ENCODE peak calls at places on chromosomes 5 and 9, in nine cellular contexts. F is HepG2, G is A549, K is H1, W is endothelial cell of umbilical vein, R is K562, Q is NB4, P is SK-N-SH, X is HCT116. M is an unnamed sample.

GRCh38 chr5:81337803-81338202 is 36.4 kb downstream of the ZCCHC9 start:
- DNase-seq in F (no peak), G (no peak), K (no peak), W (no peak), R (no peak), Q (no peak), P (no peak), X (no peak), M (no peak)

GRCh38 chr5:55344392-55344992 is 36.7 kb downstream of the MTREX start:
- DNase-seq in F (peak), G (peak), K (peak), W (peak), R (peak), Q (peak), P (peak), X (peak), M (peak)

GRCh38 chr5:73437126-73438047 is 11.2 kb downstream of the FOXD1 start:
- DNase-seq in F (no peak), G (peak), K (no peak), W (no peak), R (peak), Q (peak), P (peak), X (peak), M (peak)

GRCh38 chr9:93268551-93269314 is 84.8 kb downstream of the WNK2 start:
- DNase-seq in F (no peak), G (no peak), K (no peak), W (no peak), R (no peak), Q (no peak), P (peak), X (no peak), M (no peak)

GRCh38 chr5:40453689-40454088 is 226.0 kb upstream of the PTGER4 start:
- DNase-seq in F (no peak), G (no peak), K (no peak), W (no peak), R (no peak), Q (no peak), P (no peak), X (no peak), M (no peak)

GRCh38 chr5:62082370-62082778 is 223.6 kb upstream of the KIF2A start:
- DNase-seq in F (no peak), G (no peak), K (no peak), W (no peak), R (no peak), Q (no peak), P (peak), X (peak), M (no peak)

GRCh38 chr5:633521-633955 is 21.4 kb downstream of the CEP72 start:
- DNase-seq in F (no peak), G (no peak), K (no peak), W (no peak), R (no peak), Q (peak), P (no peak), X (no peak), M (no peak)

GRCh38 chr5:40755093-40755406 is 711 bp downstream of the TTC33 start:
- DNase-seq in F (peak), G (peak), K (no peak), W (peak), R (peak), Q (peak), P (peak), X (peak), M (peak)

GRCh38 chr9:129081388-129081889 is 528 bp downstream of the DOLPP1 start:
- DNase-seq in F (no peak), G (peak), K (no peak), W (no peak), R (no peak), Q (no peak), P (peak), X (no peak), M (no peak)

GRCh38 chr5:36606052-36606436 is 362 bp upstream of the SLC1A3 start:
- DNase-seq in F (no peak), G (no peak), K (no peak), W (no peak), R (no peak), Q (no peak), P (no peak), X (no peak), M (no peak)

GRCh38 chr5:177385720-177386119 is 1.5 kb downstream of the SLC34A1 start:
- DNase-seq in F (no peak), G (no peak), K (no peak), W (no peak), R (no peak), Q (no peak), P (no peak), X (no peak), M (no peak)

GRCh38 chr5:127340606-127341005 is 50.0 kb downstream of the MEGF10 start:
- DNase-seq in F (no peak), G (no peak), K (no peak), W (no peak), R (no peak), Q (no peak), P (no peak), X (no peak), M (no peak)

GRCh38 chr5:139690385-139691274 is 42.5 kb downstream of the CXXC5 start:
- DNase-seq in F (no peak), G (no peak), K (no peak), W (no peak), R (peak), Q (no peak), P (peak), X (no peak), M (no peak)

GRCh38 chr9:74035786-74036185 is 461.3 kb upstream of the RORB start:
- DNase-seq in F (peak), G (no peak), K (no peak), W (no peak), R (no peak), Q (no peak), P (no peak), X (no peak), M (no peak)

DNA sequence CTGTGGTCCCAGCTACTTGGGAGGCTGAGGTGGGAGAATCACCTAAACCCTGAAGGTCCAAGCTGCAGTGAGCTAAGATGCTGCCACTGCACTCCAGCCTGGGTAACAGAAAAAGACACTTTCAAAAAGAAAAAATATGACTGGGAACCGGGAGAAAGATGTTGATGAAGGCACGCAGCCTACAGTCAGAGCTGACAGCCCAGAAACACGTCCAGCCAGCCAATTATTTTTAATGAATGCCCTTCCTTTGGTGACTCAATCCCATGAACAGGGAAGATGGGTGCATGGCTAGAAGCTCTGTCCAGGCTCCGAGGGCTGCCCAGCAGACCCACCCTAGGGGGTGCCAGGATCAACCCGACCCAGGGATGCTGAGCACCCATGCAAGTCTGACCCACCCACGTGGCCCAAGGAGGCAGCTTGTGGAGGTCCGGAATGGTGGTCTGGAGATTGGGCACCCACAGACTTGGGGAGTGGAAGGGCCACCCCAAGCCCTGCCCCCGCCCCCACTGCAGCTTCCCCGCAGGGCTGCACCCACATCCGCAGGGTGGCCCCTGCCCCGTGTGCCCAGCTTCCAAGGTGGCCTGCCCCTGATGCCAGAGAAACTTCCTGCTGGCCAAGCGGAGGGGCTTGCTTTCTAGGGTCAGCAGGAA is 51.0 kb downstream of the ADAMTS2 start:
- DNase-seq in F (no peak), G (no peak), K (no peak), W (no peak), R (no peak), Q (no peak), P (no peak), X (no peak), M (no peak)
- TF ChIP-seq MAX in F (no peak), G (no peak), K (no peak), W (no peak), R (no peak), Q (no peak), P (no peak), X (no peak), M (no peak)

GRCh38 chr5:133932441-133933168 is 35.8 kb downstream of the C5orf15 start:
- DNase-seq in F (no peak), G (no peak), K (no peak), W (no peak), R (peak), Q (peak), P (no peak), X (no peak), M (no peak)

GRCh38 chr5:133934822-133935793 is 33.3 kb downstream of the C5orf15 start:
- DNase-seq in F (no peak), G (no peak), K (no peak), W (no peak), R (no peak), Q (no peak), P (no peak), X (no peak), M (no peak)

GRCh38 chr5:133933670-133934295 is 34.6 kb downstream of the C5orf15 start:
- DNase-seq in F (no peak), G (no peak), K (no peak), W (no peak), R (no peak), Q (no peak), P (no peak), X (no peak), M (no peak)

GRCh38 chr5:133933169-133933509 is 35.3 kb downstream of the C5orf15 start:
- DNase-seq in F (no peak), G (no peak), K (no peak), W (no peak), R (no peak), Q (no peak), P (no peak), X (no peak), M (no peak)

DNA sequence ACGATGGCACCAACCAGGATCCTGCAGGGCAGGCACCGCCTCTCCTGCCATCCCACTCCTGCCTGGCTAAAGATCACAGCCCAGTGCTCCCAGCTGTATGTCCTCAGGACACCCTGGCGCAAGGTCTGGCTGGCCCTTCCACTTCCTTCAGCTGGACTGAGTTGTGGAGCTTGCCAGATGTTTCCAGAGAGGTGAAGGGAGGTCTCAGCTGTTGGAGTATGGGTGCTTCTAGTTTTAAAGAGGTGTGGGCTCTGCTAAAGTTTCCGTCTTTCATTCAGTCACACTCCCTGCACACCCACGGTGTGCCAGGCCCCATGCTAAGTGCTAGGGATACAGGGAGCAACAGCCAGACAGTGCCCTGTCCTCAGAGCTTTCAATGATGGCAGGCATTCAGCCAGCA is 34.1 kb downstream of the C5orf15 start:
- DNase-seq in F (no peak), G (no peak), K (no peak), W (no peak), R (no peak), Q (no peak), P (no peak), X (no peak), M (no peak)
- TF ChIP-seq MAX in F (no peak), G (no peak), K (no peak), W (no peak), R (no peak), Q (no peak), P (no peak), X (no peak), M (no peak)

DNA sequence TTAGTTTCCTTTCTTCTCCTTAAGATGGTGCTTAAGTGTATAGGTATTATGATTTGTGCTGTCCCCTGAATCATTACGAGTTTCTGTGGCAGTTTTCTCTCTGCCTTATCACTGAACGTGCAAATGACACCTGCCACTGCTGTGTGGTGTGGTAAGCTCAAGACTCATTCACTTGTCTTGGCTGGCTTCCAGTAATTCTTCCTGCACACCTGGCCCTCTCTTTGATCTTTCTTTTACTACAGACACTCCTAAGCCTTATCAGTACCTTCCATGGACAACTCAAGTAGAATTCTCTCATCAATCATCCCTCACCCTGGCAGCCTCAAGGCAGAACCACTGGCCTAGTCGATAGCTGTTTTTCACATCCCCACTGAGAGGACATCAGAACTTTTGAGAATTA is 82.6 kb upstream of the ADAMTS19 start:
- DNase-seq in F (no peak), G (no peak), K (no peak), W (no peak), R (no peak), Q (no peak), P (no peak), X (no peak), M (no peak)
- TF ChIP-seq MAX in F (no peak), G (no peak), K (no peak), W (no peak), R (no peak), Q (no peak), P (no peak), X (no peak), M (no peak)

GRCh38 chr9:115945009-115945431 is 208.6 kb upstream of the PAPPA start:
- DNase-seq in F (no peak), G (peak), K (no peak), W (no peak), R (no peak), Q (no peak), P (no peak), X (no peak), M (no peak)
- TF ChIP-seq MAX in F (no peak), G (no peak), K (no peak), W (no peak), R (no peak), Q (no peak), P (no peak), X (no peak), M (no peak)

M was measured in WTC11.